ENCODE peak calls at places on chromosomes 4 and X, in four cellular contexts. T, P, Z and D are unnamed samples.

GRCh38 chr4:132437117-132437516 is 712.0 kb upstream of the PCDH10 start:
- DNase-seq in T (no peak), Z (no peak), P (no peak), D (no peak)

GRCh38 chr4:20172070-20172760 is 79.5 kb upstream of the SLIT2 start:
- DNase-seq in Z (no peak), T (no peak), P (no peak), D (no peak)

GRCh38 chr4:12555011-12555410 is 929.1 kb downstream of the RAB28 start:
- DNase-seq in Z (no peak), P (no peak), T (peak; percentile 52), D (no peak)

GRCh38 chrX:129525162-129525561 is 1.9 kb upstream of the SMARCA1 start:
- DNase-seq in T (no peak), P (no peak), Z (no peak), D (no peak)

GRCh38 chr4:56958111-56958517 is 19.3 kb downstream of the NOA1 start:
- DNase-seq in P (no peak), Z (peak; percentile 84), T (peak; percentile 53), D (peak; percentile 69)

GRCh38 chr4:139922625-139923024 is 231.4 kb downstream of the MAML3 start:
- DNase-seq in P (no peak), Z (no peak), T (no peak), D (no peak)

GRCh38 chr4:179625391-179625790 is 2183.2 kb upstream of the AGA start:
- DNase-seq in T (no peak), Z (no peak), P (no peak), D (no peak)

GRCh38 chr4:156638332-156638731 is 333.3 kb downstream of the PDGFC start:
- DNase-seq in T (no peak), P (no peak), Z (no peak), D (no peak)

GRCh38 chr4:73086095-73086869 is 16.8 kb upstream of the COX18 start:
- DNase-seq in T (no peak), P (no peak), Z (no peak), D (no peak)

GRCh38 chr4:38068107-38068506 is 107.9 kb downstream of the PTTG2 start:
- DNase-seq in T (no peak), Z (no peak), P (no peak), D (no peak)

GRCh38 chr4:94911141-94911540 is 153.4 kb downstream of the BMPR1B start:
- DNase-seq in Z (no peak), P (no peak), T (no peak), D (no peak)

GRCh38 chr4:8538703-8539567 is 41.3 kb upstream of the GPR78 start:
- DNase-seq in P (peak; percentile 38), Z (no peak), T (no peak), D (no peak)

GRCh38 chr4:184616633-184617471 is 32.4 kb downstream of the CASP3 start:
- DNase-seq in P (no peak), Z (no peak), T (no peak), D (no peak)

GRCh38 chr4:89353514-89353913 is 45.9 kb upstream of the GPRIN3 start:
- DNase-seq in Z (no peak), T (no peak), P (no peak), D (no peak)

GRCh38 chrX:87402256-87402655 is 115.3 kb upstream of the KLHL4 start:
- DNase-seq in Z (no peak), T (no peak), P (no peak), D (no peak)

GRCh38 chr4:41963105-41963504 is 18.5 kb upstream of the DCAF4L1 start:
- DNase-seq in T (peak; percentile 24), Z (no peak), P (no peak), D (no peak)

DNA sequence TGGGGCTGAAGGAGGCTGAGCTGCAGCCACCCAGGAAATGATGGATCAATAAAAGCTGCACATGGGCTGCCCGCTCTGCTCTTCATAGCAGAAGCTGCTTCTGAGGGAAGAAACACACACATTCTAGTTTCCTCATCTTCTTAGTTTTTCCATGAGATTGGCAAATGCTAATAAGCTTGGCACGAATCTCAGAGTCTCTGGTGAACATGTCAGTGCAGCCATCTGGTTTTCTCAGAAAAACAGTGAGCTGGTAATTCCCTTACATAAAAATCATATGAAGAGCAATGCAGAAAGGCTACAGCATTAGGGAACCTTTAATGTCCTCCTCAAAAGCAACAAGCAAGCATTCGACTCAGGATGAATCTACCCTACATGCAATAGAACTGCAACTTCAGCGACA is 69.9 kb downstream of the GATB start:
- DNase-seq in P (no peak), Z (no peak), T (no peak), D (no peak)
- H3K27ac ChIP-seq in P (no peak overlapping the region), Z (peak overlapping the region; percentile 79), T (peak overlapping the region; percentile 67), D (no peak overlapping the region)

DNA sequence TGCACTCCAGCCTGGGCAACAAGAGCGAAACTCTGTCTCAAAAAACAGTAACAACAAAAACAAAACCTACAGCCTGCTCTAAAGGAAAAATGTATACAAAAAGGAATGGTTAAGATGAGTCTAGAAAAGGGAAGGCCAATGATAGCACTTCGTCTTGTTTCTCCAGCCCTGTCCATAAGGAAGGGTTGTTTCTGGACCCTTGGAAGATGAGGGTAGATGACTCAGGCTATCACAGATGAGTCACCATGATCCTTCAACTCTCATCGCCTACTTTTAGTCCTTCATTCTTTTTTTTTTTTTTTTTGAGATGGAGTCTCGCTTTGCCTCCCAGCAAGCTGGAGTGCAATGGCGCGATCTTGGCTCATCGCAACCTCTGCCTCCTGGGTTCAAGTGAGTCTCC is 8.8 kb downstream of the PLA2G12A start:
- DNase-seq in Z (no peak), T (no peak), P (no peak), D (no peak)
- H3K4me1 ChIP-seq in Z (no peaks in the 10 kb centered on the region), T (no peaks in the 10 kb centered on the region), P (no peaks in the 10 kb centered on the region), D (no peaks in the 10 kb centered on the region)

DNA sequence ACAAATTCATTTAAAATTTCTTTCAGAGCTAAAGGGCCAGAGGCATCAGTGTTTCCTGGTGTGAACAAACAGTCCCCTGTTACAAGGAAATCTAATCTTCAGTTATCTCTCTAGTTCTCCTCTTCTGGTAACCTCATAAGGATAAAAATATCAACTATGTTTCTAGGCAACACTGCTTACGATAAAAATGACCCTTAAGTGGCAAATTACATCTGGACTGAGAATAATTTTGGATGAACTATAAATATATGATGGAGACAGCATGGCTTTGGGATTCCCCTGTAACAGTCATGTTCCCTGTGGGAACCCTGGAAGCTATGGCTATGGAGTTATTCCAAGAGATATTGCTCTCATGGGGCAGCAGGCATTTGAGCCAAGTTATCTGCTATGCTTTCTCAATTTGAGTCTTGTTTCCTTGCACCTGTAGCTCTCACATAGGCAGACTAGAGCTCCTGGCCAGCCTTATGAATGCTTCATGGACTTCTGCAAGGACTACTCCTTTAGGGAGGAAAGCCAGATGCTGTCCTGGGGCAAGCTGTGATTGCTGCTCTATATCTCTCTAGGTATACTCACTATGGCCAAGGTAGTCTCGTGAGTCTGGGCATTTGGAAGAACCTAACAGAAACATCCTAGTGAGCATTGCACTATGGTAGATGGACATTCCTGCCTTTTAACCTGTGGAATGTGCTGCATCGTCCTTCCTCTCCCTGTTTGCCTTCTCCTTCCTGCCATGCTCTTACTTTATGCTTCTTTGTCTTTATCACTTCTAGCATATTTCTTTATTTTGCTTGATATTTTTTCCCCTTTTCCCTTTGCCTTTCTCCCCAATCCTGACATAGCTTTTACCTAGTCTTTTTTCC is 14.2 kb downstream of the C4orf33 start:
- DNase-seq in T (no peak), Z (no peak), P (no peak), D (no peak)
- TF ChIP-seq CTCF in T (no peak), Z (no peak), P (no peak), D (no peak)

GRCh38 chr4:87911252-87911774 is 64.2 kb upstream of the SPP1 start:
- DNase-seq in P (no peak), T (no peak), Z (no peak), D (no peak)
- H3K27ac ChIP-seq in P (no peak overlapping the region), T (peak overlapping the region; percentile 14), Z (peak overlapping the region; percentile 50), D (no peak overlapping the region)

DNA sequence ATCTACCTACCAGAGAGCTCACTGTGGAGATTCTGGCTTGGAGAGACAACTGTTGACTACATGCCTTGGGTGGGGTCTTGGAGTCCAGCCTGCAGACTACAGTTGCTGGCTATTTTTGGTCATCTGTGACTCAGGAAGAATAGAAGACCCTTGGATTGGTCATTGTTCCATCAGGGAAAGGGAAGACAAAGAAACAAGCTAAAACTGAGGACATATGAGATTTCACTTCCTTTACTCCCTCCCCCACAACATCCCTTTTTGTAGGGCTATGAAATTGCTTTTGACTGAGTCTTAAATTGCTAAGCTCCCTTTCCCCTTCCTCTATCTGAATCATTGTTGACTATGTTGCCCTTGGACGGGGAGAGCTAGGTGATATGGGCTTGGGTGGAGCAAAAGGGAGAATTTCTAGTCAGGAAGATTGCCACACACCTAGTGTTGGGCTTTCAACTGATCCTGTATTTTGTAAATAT is 11.7 kb downstream of the MSN start:
- DNase-seq in T (no peak), P (no peak), Z (no peak), D (no peak)
- H3K4me1 ChIP-seq in T (no peaks in the 10 kb centered on the region), P (no peaks in the 10 kb centered on the region), Z (peaks cover 98% of the 10 kb centered on the region), D (peaks cover 91% of the 10 kb centered on the region)

DNA sequence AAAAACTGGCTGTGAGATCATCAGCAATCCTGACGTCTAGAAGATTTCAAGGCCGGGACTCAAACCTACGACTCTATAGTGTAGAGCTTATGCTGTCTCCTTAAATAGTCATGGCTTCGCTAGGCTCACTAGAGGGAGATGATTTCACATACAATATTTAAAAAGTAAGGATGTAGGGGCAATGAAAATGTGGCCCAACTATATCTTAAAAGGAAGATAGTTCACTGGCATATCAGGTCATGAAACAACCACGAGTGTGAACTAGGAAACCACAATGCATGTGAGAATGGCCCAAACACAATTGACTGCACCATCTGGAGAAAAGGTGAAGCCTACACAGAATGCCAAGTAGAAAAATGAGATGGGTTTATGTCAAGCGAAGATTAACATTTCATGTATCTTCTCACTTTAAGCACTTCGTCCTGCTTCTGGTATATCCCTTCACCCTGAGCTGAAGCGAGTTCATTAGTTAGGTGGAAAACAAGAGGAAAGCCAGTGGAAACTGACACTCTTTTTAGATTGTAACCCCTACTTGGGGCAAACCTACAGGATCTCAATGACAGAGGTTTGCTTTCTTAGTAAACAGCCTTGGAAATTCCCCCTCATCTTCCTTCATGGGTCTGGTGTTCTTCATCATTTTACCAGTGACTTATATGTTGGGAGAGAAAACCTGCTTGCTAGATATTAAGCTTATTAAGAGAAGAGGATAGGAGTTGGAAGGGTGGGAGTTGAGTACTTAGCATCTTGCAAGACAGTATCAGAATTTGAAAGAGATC is 17.4 kb downstream of the FAM9C start:
- DNase-seq in T (no peak), P (no peak), Z (no peak), D (no peak)
- TF ChIP-seq CTCF in T (no peak), P (no peak), Z (no peak), D (no peak)

DNA sequence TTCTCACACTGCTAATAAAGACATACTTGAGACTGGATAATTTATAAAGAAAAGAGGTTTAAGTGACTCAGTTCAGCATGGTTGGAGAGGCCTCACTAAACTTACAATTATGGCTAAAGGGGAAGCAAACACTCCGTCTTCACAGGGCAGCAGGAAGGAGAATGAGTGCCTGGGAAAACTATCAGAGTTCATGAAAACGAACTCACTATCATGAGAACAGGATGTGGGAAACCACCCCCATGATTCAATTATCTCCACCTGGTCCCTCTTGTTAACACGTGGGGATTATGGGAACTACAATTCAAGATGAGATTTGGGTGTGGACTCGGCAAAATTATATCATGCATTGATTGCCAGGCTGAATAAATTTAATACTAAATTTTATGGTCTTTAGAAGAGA is 592.7 kb downstream of the GRXCR1 start:
- DNase-seq in P (no peak), Z (no peak), T (no peak), D (no peak)
- H3K27ac ChIP-seq in P (no peak overlapping the region), Z (no peak overlapping the region), T (no peak overlapping the region), D (no peak overlapping the region)